ENCODE peak calls at places on chromosomes 2 and 18, in seven cellular contexts. One of them, this sample, is unnamed. For H3K4me1 and H3K9me3, the result is how much of the 10 kb centered on the place peaks cover.

GRCh38 chr2:47250576-47251403 is 95.7 kb upstream of the STPG4 start:
- DNase-seq in heart left ventricle: no peak
- DNase-seq in tibial nerve: no peak
- DNase-seq in esophagus squamous epithelium: no peak
- DNase-seq in ovary: no peak
- DNase-seq in transverse colon: no peak
- DNase-seq in suprapubic skin: no peak
- DNase-seq in this sample: no peak

GRCh38 chr2:8304821-8305766 is 376.8 kb upstream of the ID2 start:
- DNase-seq in ovary: no peak
- DNase-seq in tibial nerve: no peak
- DNase-seq in suprapubic skin: no peak
- DNase-seq in esophagus squamous epithelium: no peak
- DNase-seq in heart left ventricle: no peak
- DNase-seq in transverse colon: no peak
- DNase-seq in this sample: no peak

GRCh38 chr2:196925768-196926561 is 542 bp downstream of the PGAP1 start:
- DNase-seq in tibial nerve: peak
- DNase-seq in heart left ventricle: peak
- DNase-seq in esophagus squamous epithelium: no peak
- DNase-seq in suprapubic skin: no peak
- DNase-seq in transverse colon: peak
- DNase-seq in ovary: peak
- DNase-seq in this sample: peak

GRCh38 chr18:48879008-48879431 is 71.7 kb downstream of the SMAD7 start:
- DNase-seq in esophagus squamous epithelium: no peak
- DNase-seq in transverse colon: no peak
- DNase-seq in tibial nerve: no peak
- DNase-seq in heart left ventricle: peak
- DNase-seq in suprapubic skin: no peak
- DNase-seq in ovary: no peak
- DNase-seq in this sample: no peak

GRCh38 chr2:214076527-214076926 is 334.3 kb upstream of the VWC2L start:
- DNase-seq in tibial nerve: no peak
- DNase-seq in ovary: no peak
- DNase-seq in esophagus squamous epithelium: no peak
- DNase-seq in suprapubic skin: no peak
- DNase-seq in transverse colon: no peak
- DNase-seq in heart left ventricle: no peak
- DNase-seq in this sample: no peak

GRCh38 chr2:241088376-241088775 is 13.7 kb downstream of the MTERF4 start:
- DNase-seq in transverse colon: no peak
- DNase-seq in ovary: no peak
- DNase-seq in tibial nerve: no peak
- DNase-seq in heart left ventricle: no peak
- DNase-seq in esophagus squamous epithelium: no peak
- DNase-seq in suprapubic skin: no peak
- DNase-seq in this sample: no peak

GRCh38 chr18:39487932-39488331 is 1922.3 kb upstream of the CELF4 start:
- DNase-seq in esophagus squamous epithelium: no peak
- DNase-seq in transverse colon: no peak
- DNase-seq in ovary: no peak
- DNase-seq in heart left ventricle: no peak
- DNase-seq in suprapubic skin: no peak
- DNase-seq in tibial nerve: no peak
- DNase-seq in this sample: no peak

GRCh38 chr18:59751186-59751585 is 54.0 kb upstream of the CCBE1 start:
- DNase-seq in tibial nerve: no peak
- DNase-seq in ovary: no peak
- DNase-seq in heart left ventricle: no peak
- DNase-seq in transverse colon: no peak
- DNase-seq in esophagus squamous epithelium: no peak
- DNase-seq in suprapubic skin: no peak
- DNase-seq in this sample: no peak

GRCh38 chr18:55083461-55083860 is 124.2 kb upstream of the CCDC68 start:
- DNase-seq in esophagus squamous epithelium: no peak
- DNase-seq in suprapubic skin: no peak
- DNase-seq in heart left ventricle: no peak
- DNase-seq in ovary: no peak
- DNase-seq in tibial nerve: no peak
- DNase-seq in transverse colon: no peak
- DNase-seq in this sample: no peak

GRCh38 chr18:56650056-56650455 is 1.1 kb upstream of the WDR7 start:
- DNase-seq in ovary: no peak
- DNase-seq in esophagus squamous epithelium: no peak
- DNase-seq in tibial nerve: no peak
- DNase-seq in transverse colon: no peak
- DNase-seq in heart left ventricle: no peak
- DNase-seq in suprapubic skin: no peak
- DNase-seq in this sample: no peak

GRCh38 chr2:14616342-14616741 is 16.2 kb upstream of the LRATD1 start:
- DNase-seq in tibial nerve: peak
- DNase-seq in suprapubic skin: no peak
- DNase-seq in ovary: peak
- DNase-seq in transverse colon: no peak
- DNase-seq in esophagus squamous epithelium: no peak
- DNase-seq in heart left ventricle: no peak
- DNase-seq in this sample: peak

GRCh38 chr2:152445791-152446201 is 110.8 kb downstream of the FMNL2 start:
- DNase-seq in ovary: peak
- DNase-seq in esophagus squamous epithelium: no peak
- DNase-seq in heart left ventricle: no peak
- DNase-seq in suprapubic skin: no peak
- DNase-seq in transverse colon: no peak
- DNase-seq in tibial nerve: peak
- DNase-seq in this sample: no peak

GRCh38 chr2:25276569-25277465 is 64.9 kb downstream of the DNMT3A start:
- DNase-seq in transverse colon: peak
- DNase-seq in tibial nerve: no peak
- DNase-seq in esophagus squamous epithelium: peak
- DNase-seq in heart left ventricle: peak
- DNase-seq in ovary: peak
- DNase-seq in suprapubic skin: no peak
- DNase-seq in this sample: peak

GRCh38 chr2:3478846-3479385 is 40.4 kb downstream of the ADI1 start:
- DNase-seq in ovary: no peak
- DNase-seq in tibial nerve: no peak
- DNase-seq in heart left ventricle: no peak
- DNase-seq in suprapubic skin: no peak
- DNase-seq in transverse colon: no peak
- DNase-seq in esophagus squamous epithelium: no peak
- DNase-seq in this sample: no peak

GRCh38 chr18:51461956-51462355 is 264.5 kb upstream of the MEX3C start:
- DNase-seq in tibial nerve: no peak
- DNase-seq in suprapubic skin: no peak
- DNase-seq in esophagus squamous epithelium: no peak
- DNase-seq in transverse colon: no peak
- DNase-seq in ovary: no peak
- DNase-seq in heart left ventricle: no peak
- DNase-seq in this sample: no peak

GRCh38 chr18:35778850-35779634 is 193.4 kb upstream of the RMP24 start:
- DNase-seq in ovary: no peak
- DNase-seq in esophagus squamous epithelium: no peak
- DNase-seq in heart left ventricle: peak
- DNase-seq in transverse colon: no peak
- DNase-seq in tibial nerve: no peak
- DNase-seq in suprapubic skin: no peak
- DNase-seq in this sample: no peak

GRCh38 chr18:32612651-32613050 is 142.0 kb upstream of the GAREM1 start:
- DNase-seq in esophagus squamous epithelium: no peak
- DNase-seq in ovary: no peak
- DNase-seq in transverse colon: no peak
- DNase-seq in suprapubic skin: no peak
- DNase-seq in heart left ventricle: no peak
- DNase-seq in tibial nerve: no peak
- DNase-seq in this sample: no peak

GRCh38 chr2:136582631-136583205 is 182.6 kb upstream of the THSD7B start:
- DNase-seq in heart left ventricle: peak
- DNase-seq in ovary: no peak
- DNase-seq in esophagus squamous epithelium: no peak
- DNase-seq in tibial nerve: peak
- DNase-seq in transverse colon: no peak
- DNase-seq in suprapubic skin: no peak
- DNase-seq in this sample: no peak

GRCh38 chr2:60964651-60965513 is 52.6 kb upstream of the PEX13 start:
- DNase-seq in heart left ventricle: no peak
- DNase-seq in suprapubic skin: no peak
- DNase-seq in tibial nerve: no peak
- DNase-seq in ovary: no peak
- DNase-seq in esophagus squamous epithelium: no peak
- DNase-seq in transverse colon: no peak
- DNase-seq in this sample: no peak

GRCh38 chr2:226578373-226578772 is 221.2 kb downstream of the IRS1 start:
- DNase-seq in suprapubic skin: no peak
- DNase-seq in heart left ventricle: no peak
- DNase-seq in esophagus squamous epithelium: no peak
- DNase-seq in tibial nerve: no peak
- DNase-seq in ovary: no peak
- DNase-seq in transverse colon: no peak
- DNase-seq in this sample: no peak

GRCh38 chr2:48162742-48163141 is 256.4 kb upstream of the FBXO11 start:
- DNase-seq in ovary: no peak
- DNase-seq in suprapubic skin: no peak
- DNase-seq in esophagus squamous epithelium: no peak
- DNase-seq in heart left ventricle: no peak
- DNase-seq in tibial nerve: no peak
- DNase-seq in transverse colon: no peak
- DNase-seq in this sample: no peak

DNA sequence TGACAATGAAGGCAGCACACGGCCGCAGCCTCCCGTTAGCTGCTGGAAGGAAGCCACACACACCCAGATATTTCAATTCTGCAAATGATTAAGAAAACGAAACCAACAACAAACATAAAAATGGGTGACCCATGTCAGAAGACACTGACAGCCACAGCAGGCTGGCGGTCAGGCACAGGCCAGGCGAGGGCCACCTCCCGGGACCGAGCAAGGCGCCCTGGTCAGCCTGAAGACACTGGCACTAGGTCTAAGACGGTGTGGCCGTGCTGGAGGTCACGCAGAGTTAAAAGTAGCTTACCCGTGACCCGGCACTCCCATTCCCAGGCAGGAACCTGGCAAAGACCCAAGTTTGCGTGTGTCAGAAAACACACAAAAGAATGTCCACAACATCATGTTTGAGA is 81.6 kb downstream of the HDAC4 start:
- DNase-seq in ovary: peak
- DNase-seq in suprapubic skin: peak
- DNase-seq in heart left ventricle: no peak
- DNase-seq in esophagus squamous epithelium: no peak
- DNase-seq in transverse colon: peak
- DNase-seq in tibial nerve: peak
- DNase-seq in this sample: no peak
- H3K4me1 ChIP-seq in ovary: under half
- H3K4me1 ChIP-seq in suprapubic skin: under half
- H3K4me1 ChIP-seq in heart left ventricle: under half
- H3K4me1 ChIP-seq in esophagus squamous epithelium: under half
- H3K4me1 ChIP-seq in transverse colon: half or more
- H3K4me1 ChIP-seq in tibial nerve: under half
- H3K4me1 ChIP-seq in this sample: under half

GRCh38 chr2:86562891-86563649 is at the start of gene CHMP3:
- DNase-seq in suprapubic skin: peak
- DNase-seq in esophagus squamous epithelium: peak
- DNase-seq in ovary: peak
- DNase-seq in heart left ventricle: peak
- DNase-seq in tibial nerve: peak
- DNase-seq in transverse colon: peak
- DNase-seq in this sample: peak
- TF ChIP-seq POLR2A in suprapubic skin: peak
- TF ChIP-seq POLR2A in esophagus squamous epithelium: peak
- TF ChIP-seq POLR2A in ovary: peak
- TF ChIP-seq POLR2A in heart left ventricle: peak
- TF ChIP-seq POLR2A in tibial nerve: peak
- TF ChIP-seq POLR2A in transverse colon: peak
- TF ChIP-seq POLR2A in this sample: peak

GRCh38 chr18:14965553-14965952 is 217.6 kb downstream of the ANKRD30B start:
- DNase-seq in heart left ventricle: no peak
- DNase-seq in transverse colon: no peak
- DNase-seq in ovary: no peak
- DNase-seq in esophagus squamous epithelium: no peak
- DNase-seq in suprapubic skin: peak
- DNase-seq in tibial nerve: no peak
- DNase-seq in this sample: no peak

GRCh38 chr18:14971461-14972185 is 223.7 kb downstream of the ANKRD30B start:
- DNase-seq in heart left ventricle: no peak
- DNase-seq in esophagus squamous epithelium: no peak
- DNase-seq in ovary: no peak
- DNase-seq in suprapubic skin: peak
- DNase-seq in transverse colon: no peak
- DNase-seq in tibial nerve: no peak
- DNase-seq in this sample: no peak

GRCh38 chr18:14969507-14969906 is 221.5 kb downstream of the ANKRD30B start:
- DNase-seq in tibial nerve: no peak
- DNase-seq in suprapubic skin: peak
- DNase-seq in transverse colon: no peak
- DNase-seq in ovary: no peak
- DNase-seq in esophagus squamous epithelium: no peak
- DNase-seq in heart left ventricle: no peak
- DNase-seq in this sample: no peak

GRCh38 chr18:14974088-14974487 is 226.1 kb downstream of the ANKRD30B start:
- DNase-seq in tibial nerve: no peak
- DNase-seq in suprapubic skin: peak
- DNase-seq in ovary: no peak
- DNase-seq in heart left ventricle: no peak
- DNase-seq in transverse colon: no peak
- DNase-seq in esophagus squamous epithelium: no peak
- DNase-seq in this sample: no peak

DNA sequence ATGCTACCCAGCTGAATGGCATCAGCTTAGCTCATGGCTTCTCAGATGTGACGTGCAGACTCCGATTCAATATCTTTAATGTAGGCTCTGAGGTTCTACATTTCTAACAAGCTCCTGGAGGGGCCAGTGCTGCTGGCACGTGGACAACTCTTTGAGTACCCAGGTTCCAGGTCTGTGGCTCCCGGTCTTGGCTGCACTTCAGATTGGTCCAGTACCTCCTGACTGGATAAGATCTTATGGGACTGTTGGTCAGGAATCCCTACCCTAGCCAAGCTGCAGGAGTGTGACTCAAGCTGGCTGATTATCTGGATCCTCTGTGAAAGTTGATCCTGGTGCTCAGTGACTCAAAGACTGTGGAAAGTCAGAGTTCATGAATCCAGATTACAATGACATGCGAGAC is 222.1 kb downstream of the ANKRD30B start:
- DNase-seq in heart left ventricle: no peak
- DNase-seq in suprapubic skin: peak
- DNase-seq in esophagus squamous epithelium: no peak
- DNase-seq in transverse colon: no peak
- DNase-seq in tibial nerve: no peak
- DNase-seq in ovary: no peak
- DNase-seq in this sample: no peak
- H3K9me3 ChIP-seq in heart left ventricle: under half
- H3K9me3 ChIP-seq in suprapubic skin: under half
- H3K9me3 ChIP-seq in esophagus squamous epithelium: under half
- H3K9me3 ChIP-seq in transverse colon: under half
- H3K9me3 ChIP-seq in tibial nerve: under half
- H3K9me3 ChIP-seq in ovary: under half
- H3K9me3 ChIP-seq in this sample: under half

DNA sequence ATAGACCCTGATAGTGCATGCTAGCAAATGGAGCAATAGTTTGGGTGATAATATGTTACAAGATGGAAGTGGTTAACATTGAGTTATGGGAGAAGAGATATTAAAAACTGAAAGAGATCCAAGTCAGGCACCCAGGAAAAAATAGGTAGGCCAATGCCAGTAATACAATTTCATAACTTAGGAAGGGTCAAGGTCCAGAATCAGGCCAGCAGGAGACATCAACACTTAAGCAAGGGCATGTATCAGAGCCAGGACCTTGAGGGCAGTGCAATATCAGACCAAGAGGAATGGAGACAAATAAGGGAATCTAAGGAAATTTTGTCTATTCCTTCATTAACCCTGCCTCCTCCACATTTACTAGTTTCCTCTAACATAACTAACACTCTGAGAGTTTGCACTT is 124.1 kb upstream of the NYAP2 start:
- DNase-seq in transverse colon: no peak
- DNase-seq in esophagus squamous epithelium: no peak
- DNase-seq in ovary: no peak
- DNase-seq in tibial nerve: no peak
- DNase-seq in suprapubic skin: no peak
- DNase-seq in heart left ventricle: no peak
- DNase-seq in this sample: no peak
- H3K4me1 ChIP-seq in transverse colon: under half
- H3K4me1 ChIP-seq in esophagus squamous epithelium: under half
- H3K4me1 ChIP-seq in ovary: under half
- H3K4me1 ChIP-seq in tibial nerve: under half
- H3K4me1 ChIP-seq in suprapubic skin: under half
- H3K4me1 ChIP-seq in heart left ventricle: under half
- H3K4me1 ChIP-seq in this sample: under half